ENCODE peak calls at places on chromosomes 7 and 10, in ten cellular contexts. F is breast epithelium, X is ovary, Q is RWPE1, G is Peyer's patch, H is PC-3, U is body of pancreas, Y is SK-N-SH, J is WERI-Rb-1, N is H9. M is an unnamed sample.

GRCh38 chr7:28626629-28627262 is 214.4 kb downstream of the CREB5 start:
- DNase-seq in Q (peak; percentile 66), Y (peak; percentile 60), G (no peak), F (no peak), X (no peak), H (peak; percentile 68), U (peak; percentile 18), N (peak; percentile 56), J (peak; percentile 11), M (no peak)

GRCh38 chr10:102624751-102625330 is 19.4 kb upstream of the TRIM8 start:
- DNase-seq in Q (no peak), N (no peak), X (no peak), G (no peak), F (no peak), J (no peak), H (no peak), U (no peak), Y (no peak), M (no peak)

GRCh38 chr7:33261585-33261984 is 132.2 kb downstream of the BBS9 start:
- DNase-seq in F (no peak), N (no peak), U (no peak), X (no peak), J (no peak), Q (no peak), G (no peak), H (no peak), Y (no peak), M (no peak)

GRCh38 chr7:3725660-3726059 is 424.6 kb downstream of the SDK1 start:
- DNase-seq in U (no peak), F (no peak), N (no peak), J (no peak), Y (no peak), X (no peak), G (no peak), H (no peak), Q (no peak), M (no peak)

GRCh38 chr10:131785121-131785460 is 115.7 kb upstream of the PPP2R2D start:
- DNase-seq in N (peak; percentile 12), X (no peak), U (no peak), F (no peak), Y (no peak), Q (no peak), J (no peak), H (no peak), G (no peak), M (no peak)

GRCh38 chr7:2670720-2671391 is 17.1 kb upstream of the AMZ1 start:
- DNase-seq in H (peak; percentile 69), J (peak; percentile 86), Q (peak; percentile 68), X (peak; percentile 78), U (peak; percentile 63), G (peak; percentile 84), F (no peak), Y (peak; percentile 96), N (peak; percentile 88), M (peak; percentile 74)

GRCh38 chr10:43377393-43377883 is 6.0 kb downstream of the FXYD4 start:
- DNase-seq in N (peak; percentile 87), F (no peak), Q (no peak), X (no peak), H (peak; percentile 32), U (no peak), Y (peak; percentile 15), J (peak; percentile 38), G (no peak), M (no peak)

GRCh38 chr10:30820282-30820991 is 190.9 kb upstream of the LYZL2 start:
- DNase-seq in F (no peak), J (no peak), H (peak; percentile 24), X (no peak), N (no peak), G (no peak), Q (no peak), U (no peak), Y (peak; percentile 48), M (no peak)

DNA sequence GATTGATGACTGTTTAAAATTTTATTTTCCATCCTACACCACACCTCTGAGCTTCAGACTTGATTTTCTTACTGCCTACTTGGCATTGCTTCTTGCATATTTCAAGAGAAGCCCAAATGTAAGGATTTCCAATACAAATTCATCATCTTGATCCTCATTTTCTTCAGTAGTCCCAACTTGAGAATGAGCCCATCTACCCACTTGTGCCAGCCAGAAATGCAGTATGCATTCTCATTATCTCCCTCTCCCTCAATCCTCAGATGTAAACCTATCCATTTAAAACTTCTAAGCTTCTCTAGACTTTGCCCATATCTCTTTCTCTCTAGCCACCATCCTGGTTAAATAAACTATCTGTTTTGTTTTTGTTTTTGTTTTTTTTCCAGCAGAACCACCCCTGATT is 22.4 kb upstream of the EGFR start:
- DNase-seq in H (no peak), X (no peak), U (no peak), N (no peak), J (no peak), F (no peak), Q (no peak), G (no peak), Y (no peak), M (no peak)
- TF ChIP-seq CTCF in H (no peak), X (no peak), U (no peak), N (no peak), J (no peak), F (no peak), Q (no peak), G (no peak), Y (peak; percentile 20), M (no peak)

DNA sequence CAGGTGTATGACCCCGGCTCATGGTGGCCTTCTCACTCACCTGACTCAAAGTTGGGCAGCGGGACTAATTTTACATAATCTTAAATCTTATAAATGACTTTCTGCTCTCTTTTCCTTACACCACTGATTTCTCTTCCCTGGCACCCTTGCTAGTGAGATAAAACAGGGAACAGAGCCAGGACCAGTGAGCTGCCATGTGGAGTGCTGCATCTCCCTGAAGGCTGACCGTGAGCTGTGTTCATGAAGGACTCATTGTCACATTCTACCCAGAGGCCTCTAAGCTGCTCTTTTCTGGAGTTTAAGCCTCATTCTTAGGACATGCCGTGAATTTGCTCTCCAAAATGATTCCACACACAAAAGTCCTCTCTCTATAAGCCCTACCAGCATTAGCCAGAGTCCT is 762.3 kb downstream of the AUTS2 start:
- DNase-seq in H (no peak), U (no peak), F (no peak), X (no peak), J (no peak), G (no peak), Y (no peak), Q (no peak), N (no peak), M (no peak)
- H3K27ac ChIP-seq in H (no peak overlapping the region), U (no peak overlapping the region), F (no peak overlapping the region), X (no peak overlapping the region), J (no peak overlapping the region), G (no peak overlapping the region), Y (no peak overlapping the region), Q (no peak overlapping the region), N (no peak overlapping the region), M (no peak overlapping the region)

GRCh38 chr10:110226926-110227641 is 19.7 kb downstream of the MXI1 start:
- DNase-seq in G (peak; percentile 86), Q (peak; percentile 88), J (peak; percentile 63), H (no peak), U (peak; percentile 82), X (peak; percentile 86), F (no peak), N (peak; percentile 70), Y (no peak), M (peak; percentile 78)

GRCh38 chr10:110224992-110225391 is 17.6 kb downstream of the MXI1 start:
- DNase-seq in J (no peak), H (no peak), Q (no peak), U (no peak), G (no peak), F (no peak), N (no peak), X (peak; percentile 49), Y (no peak), M (no peak)

GRCh38 chr10:110225756-110226554 is 18.6 kb downstream of the MXI1 start:
- DNase-seq in U (peak; percentile 92), F (peak; percentile 93), N (peak; percentile 93), G (peak; percentile 96), Q (peak; percentile 94), J (peak; percentile 92), X (peak; percentile 94), Y (peak; percentile 93), H (peak; percentile 90), M (peak; percentile 95)

GRCh38 chr10:110226555-110226925 is 19.1 kb downstream of the MXI1 start:
- DNase-seq in G (peak; percentile 96), N (peak; percentile 86), Y (peak; percentile 95), Q (peak; percentile 92), X (peak; percentile 97), U (peak; percentile 93), H (peak; percentile 73), J (peak; percentile 91), F (peak; percentile 85), M (peak; percentile 93)

DNA sequence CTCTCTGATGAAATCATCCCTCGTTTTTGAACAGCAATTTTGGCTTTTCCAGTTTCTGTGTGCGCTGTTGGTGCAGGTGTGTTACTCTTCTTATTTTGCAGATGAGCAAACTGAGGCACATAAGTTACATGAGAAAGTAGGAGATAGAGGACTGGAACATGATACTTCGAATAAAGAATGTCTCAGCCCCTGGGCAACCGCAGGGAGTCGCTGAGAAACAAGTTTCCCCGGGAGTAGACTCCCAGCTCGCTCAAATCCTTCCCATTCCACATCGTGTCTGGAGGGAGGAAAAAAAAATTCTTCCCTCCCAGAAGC is 18.0 kb downstream of the MXI1 start:
- DNase-seq in Y (no peak), J (no peak), N (no peak), H (no peak), F (no peak), U (no peak), X (no peak), Q (no peak), G (no peak), M (no peak)
- TF ChIP-seq CTCF in Y (no peak), J (no peak), N (no peak), H (no peak), F (no peak), U (no peak), X (no peak), Q (no peak), G (no peak), M (no peak)

GRCh38 chr10:11089272-11089671 is 71.6 kb downstream of the CELF2 start:
- DNase-seq in G (no peak), J (no peak), H (no peak), F (no peak), Y (no peak), U (no peak), X (no peak), N (no peak), Q (no peak), M (no peak)

GRCh38 chr10:11085545-11085944 is 67.9 kb downstream of the CELF2 start:
- DNase-seq in H (no peak), Y (no peak), Q (no peak), N (no peak), F (no peak), U (no peak), J (no peak), X (no peak), G (no peak), M (no peak)

GRCh38 chr10:11087372-11087771 is 69.7 kb downstream of the CELF2 start:
- DNase-seq in Q (no peak), G (no peak), J (no peak), U (no peak), N (no peak), F (no peak), Y (no peak), H (no peak), X (no peak), M (peak; percentile 38)

GRCh38 chr10:11088709-11089108 is 71.0 kb downstream of the CELF2 start:
- DNase-seq in H (no peak), U (no peak), J (no peak), F (no peak), Q (no peak), G (no peak), X (no peak), Y (no peak), N (no peak), M (no peak)

DNA sequence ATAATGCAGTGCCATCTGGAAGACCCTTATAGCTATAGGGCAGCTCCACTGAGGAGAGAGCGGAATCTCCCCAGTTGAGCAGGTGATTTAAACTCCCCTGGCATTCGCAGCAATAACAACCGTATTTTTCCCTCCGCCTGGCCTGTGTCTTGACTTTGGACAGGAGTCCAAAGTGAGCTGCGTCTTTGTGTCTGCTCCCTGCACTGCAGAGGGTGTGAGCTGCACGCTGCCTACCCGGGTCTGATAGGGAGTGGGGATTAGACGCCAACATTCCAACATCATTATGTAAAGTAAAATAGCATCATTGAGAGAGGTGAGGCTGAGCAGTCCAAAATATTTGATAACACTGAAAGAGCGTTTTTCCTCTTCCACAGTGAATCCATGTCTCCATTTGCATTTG is 68.5 kb downstream of the CELF2 start:
- DNase-seq in G (peak; percentile 65), Q (no peak), N (no peak), X (peak; percentile 65), H (no peak), U (no peak), J (no peak), Y (no peak), F (no peak), M (peak; percentile 60)
- H3K27ac ChIP-seq in G (no peak overlapping the region), Q (no peak overlapping the region), N (no peak overlapping the region), X (no peak overlapping the region), H (no peak overlapping the region), U (no peak overlapping the region), J (no peak overlapping the region), Y (no peak overlapping the region), F (no peak overlapping the region), M (peak overlapping the region; percentile 70)

M was measured in heart left ventricle.